ENCODE peak calls at places on chromosomes 4 and X, in five cellular contexts. One of them, this sample, is unnamed.

GRCh38 chr4:188941524-188942109 is 802.4 kb downstream of the TRIML1 start:
- DNase-seq in breast epithelium: no peak
- DNase-seq in mesenchymal stem cell: peak; percentile 98
- DNase-seq in stomach: no peak
- DNase-seq in tibial artery: no peak
- DNase-seq in this sample: no peak

GRCh38 chr4:8009710-8010534 is 70.3 kb upstream of the AFAP1 start:
- DNase-seq in breast epithelium: no peak
- DNase-seq in mesenchymal stem cell: no peak
- DNase-seq in stomach: no peak
- DNase-seq in tibial artery: no peak
- DNase-seq in this sample: no peak

GRCh38 chr4:1249731-1250526 is 999 bp upstream of the CTBP1 start:
- DNase-seq in breast epithelium: no peak
- DNase-seq in mesenchymal stem cell: peak; percentile 62
- DNase-seq in stomach: no peak
- DNase-seq in tibial artery: peak; percentile 26
- DNase-seq in this sample: peak; percentile 43

GRCh38 chrX:10756365-10756915 is 136.1 kb upstream of the MID1 start:
- DNase-seq in breast epithelium: no peak
- DNase-seq in mesenchymal stem cell: peak; percentile 82
- DNase-seq in stomach: no peak
- DNase-seq in tibial artery: no peak
- DNase-seq in this sample: no peak

GRCh38 chrX:9622128-9622527 is 143.5 kb downstream of the GPR143 start:
- DNase-seq in breast epithelium: no peak
- DNase-seq in mesenchymal stem cell: no peak
- DNase-seq in stomach: no peak
- DNase-seq in tibial artery: no peak
- DNase-seq in this sample: peak; percentile 10

GRCh38 chr4:72463724-72464123 is 105.3 kb downstream of the ADAMTS3 start:
- DNase-seq in breast epithelium: no peak
- DNase-seq in mesenchymal stem cell: no peak
- DNase-seq in stomach: no peak
- DNase-seq in tibial artery: no peak
- DNase-seq in this sample: no peak

GRCh38 chr4:65600656-65601055 is 69.6 kb downstream of the EPHA5 start:
- DNase-seq in breast epithelium: no peak
- DNase-seq in mesenchymal stem cell: no peak
- DNase-seq in stomach: no peak
- DNase-seq in tibial artery: no peak
- DNase-seq in this sample: no peak

GRCh38 chrX:47380268-47380667 is 9.9 kb downstream of the ZNF157 start:
- DNase-seq in breast epithelium: peak; percentile 39
- DNase-seq in mesenchymal stem cell: no peak
- DNase-seq in stomach: peak; percentile 29
- DNase-seq in tibial artery: peak; percentile 21
- DNase-seq in this sample: peak; percentile 80

GRCh38 chrX:111180750-111181240 is 84.8 kb downstream of the PAK3 start:
- DNase-seq in breast epithelium: no peak
- DNase-seq in mesenchymal stem cell: no peak
- DNase-seq in stomach: no peak
- DNase-seq in tibial artery: no peak
- DNase-seq in this sample: no peak

GRCh38 chrX:97481228-97481627 is 597.5 kb downstream of the RPA4 start:
- DNase-seq in breast epithelium: no peak
- DNase-seq in mesenchymal stem cell: no peak
- DNase-seq in stomach: no peak
- DNase-seq in tibial artery: no peak
- DNase-seq in this sample: no peak

GRCh38 chrX:119685225-119686066 is 7.5 kb downstream of the SEPTIN6 start:
- DNase-seq in breast epithelium: peak; percentile 27
- DNase-seq in mesenchymal stem cell: peak; percentile 58
- DNase-seq in stomach: no peak
- DNase-seq in tibial artery: peak; percentile 37
- DNase-seq in this sample: peak; percentile 35

GRCh38 chr4:183173580-183174526 is 74.8 kb downstream of the WWC2 start:
- DNase-seq in breast epithelium: no peak
- DNase-seq in mesenchymal stem cell: peak; percentile 40
- DNase-seq in stomach: no peak
- DNase-seq in tibial artery: no peak
- DNase-seq in this sample: no peak

GRCh38 chr4:2256156-2256731 is 5.7 kb downstream of the MXD4 start:
- DNase-seq in breast epithelium: peak; percentile 35
- DNase-seq in mesenchymal stem cell: no peak
- DNase-seq in stomach: peak; percentile 67
- DNase-seq in tibial artery: peak; percentile 50
- DNase-seq in this sample: no peak

GRCh38 chr4:101345271-101345595 is 2.1 kb downstream of the PPP3CA start:
- DNase-seq in breast epithelium: no peak
- DNase-seq in mesenchymal stem cell: no peak
- DNase-seq in stomach: no peak
- DNase-seq in tibial artery: no peak
- DNase-seq in this sample: no peak

GRCh38 chr4:168558587-168558986 is 61.7 kb downstream of the PALLD start:
- DNase-seq in breast epithelium: no peak
- DNase-seq in mesenchymal stem cell: no peak
- DNase-seq in stomach: no peak
- DNase-seq in tibial artery: no peak
- DNase-seq in this sample: no peak

GRCh38 chrX:87583679-87584078 is 66.1 kb downstream of the KLHL4 start:
- DNase-seq in breast epithelium: no peak
- DNase-seq in mesenchymal stem cell: peak; percentile 7
- DNase-seq in stomach: peak; percentile 32
- DNase-seq in tibial artery: no peak
- DNase-seq in this sample: no peak

GRCh38 chr4:101239685-101240084 is 107.6 kb downstream of the PPP3CA start:
- DNase-seq in breast epithelium: no peak
- DNase-seq in mesenchymal stem cell: no peak
- DNase-seq in stomach: no peak
- DNase-seq in tibial artery: no peak
- DNase-seq in this sample: no peak

GRCh38 chr4:33837043-33837442 is 2407.3 kb downstream of the ARAP2 start:
- DNase-seq in breast epithelium: no peak
- DNase-seq in mesenchymal stem cell: peak; percentile 79
- DNase-seq in stomach: no peak
- DNase-seq in tibial artery: no peak
- DNase-seq in this sample: no peak

GRCh38 chrX:105297041-105297440 is 76.5 kb upstream of the TEX13A start:
- DNase-seq in breast epithelium: no peak
- DNase-seq in mesenchymal stem cell: no peak
- DNase-seq in stomach: no peak
- DNase-seq in tibial artery: no peak
- DNase-seq in this sample: no peak

GRCh38 chrX:21581479-21581878 is 76.7 kb downstream of the KLHL34 start:
- DNase-seq in breast epithelium: no peak
- DNase-seq in mesenchymal stem cell: no peak
- DNase-seq in stomach: no peak
- DNase-seq in tibial artery: no peak
- DNase-seq in this sample: no peak

GRCh38 chr4:4415806-4416805 is 29.2 kb downstream of the NSG1 start:
- DNase-seq in breast epithelium: no peak
- DNase-seq in mesenchymal stem cell: no peak
- DNase-seq in stomach: no peak
- DNase-seq in tibial artery: no peak
- DNase-seq in this sample: no peak

GRCh38 chr4:113604955-113605354 is 156.6 kb downstream of the CAMK2D start:
- DNase-seq in breast epithelium: no peak
- DNase-seq in mesenchymal stem cell: peak; percentile 56
- DNase-seq in stomach: no peak
- DNase-seq in tibial artery: no peak
- DNase-seq in this sample: no peak

GRCh38 chr4:113603926-113604325 is 157.6 kb downstream of the CAMK2D start:
- DNase-seq in breast epithelium: no peak
- DNase-seq in mesenchymal stem cell: no peak
- DNase-seq in stomach: no peak
- DNase-seq in tibial artery: no peak
- DNase-seq in this sample: no peak

GRCh38 chr4:113602829-113603228 is 158.7 kb downstream of the CAMK2D start:
- DNase-seq in breast epithelium: no peak
- DNase-seq in mesenchymal stem cell: no peak
- DNase-seq in stomach: no peak
- DNase-seq in tibial artery: no peak
- DNase-seq in this sample: no peak

GRCh38 chr4:113596396-113596795 is 165.1 kb downstream of the CAMK2D start:
- DNase-seq in breast epithelium: no peak
- DNase-seq in mesenchymal stem cell: no peak
- DNase-seq in stomach: no peak
- DNase-seq in tibial artery: no peak
- DNase-seq in this sample: no peak

DNA sequence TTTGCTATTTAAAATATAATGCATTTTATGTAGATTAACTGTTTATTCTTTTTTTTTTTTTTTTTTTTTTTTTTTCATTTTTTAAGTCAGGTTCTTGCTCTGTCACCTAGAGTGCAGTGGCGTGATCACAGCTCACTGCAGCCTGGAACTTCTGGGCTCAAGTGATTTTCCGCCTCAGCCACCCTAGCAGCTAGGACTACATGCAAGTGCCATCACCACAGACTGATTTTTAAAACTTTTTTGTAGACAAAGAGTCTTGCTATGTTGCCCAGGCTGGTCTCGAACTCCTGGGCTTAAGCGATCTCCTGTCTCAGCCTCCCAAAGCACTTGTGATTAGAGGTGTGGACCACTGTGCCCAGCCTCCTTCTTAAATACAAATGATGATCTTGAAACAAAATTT is 159.9 kb downstream of the CAMK2D start:
- DNase-seq in breast epithelium: no peak
- DNase-seq in mesenchymal stem cell: no peak
- DNase-seq in stomach: no peak
- DNase-seq in tibial artery: no peak
- DNase-seq in this sample: no peak
- H3K4me1 ChIP-seq in breast epithelium: no peaks in the 10 kb centered on the region
- H3K4me1 ChIP-seq in mesenchymal stem cell: no peaks in the 10 kb centered on the region
- H3K4me1 ChIP-seq in stomach: no peaks in the 10 kb centered on the region
- H3K4me1 ChIP-seq in tibial artery: no peaks in the 10 kb centered on the region
- H3K4me1 ChIP-seq in this sample: no peaks in the 10 kb centered on the region

DNA sequence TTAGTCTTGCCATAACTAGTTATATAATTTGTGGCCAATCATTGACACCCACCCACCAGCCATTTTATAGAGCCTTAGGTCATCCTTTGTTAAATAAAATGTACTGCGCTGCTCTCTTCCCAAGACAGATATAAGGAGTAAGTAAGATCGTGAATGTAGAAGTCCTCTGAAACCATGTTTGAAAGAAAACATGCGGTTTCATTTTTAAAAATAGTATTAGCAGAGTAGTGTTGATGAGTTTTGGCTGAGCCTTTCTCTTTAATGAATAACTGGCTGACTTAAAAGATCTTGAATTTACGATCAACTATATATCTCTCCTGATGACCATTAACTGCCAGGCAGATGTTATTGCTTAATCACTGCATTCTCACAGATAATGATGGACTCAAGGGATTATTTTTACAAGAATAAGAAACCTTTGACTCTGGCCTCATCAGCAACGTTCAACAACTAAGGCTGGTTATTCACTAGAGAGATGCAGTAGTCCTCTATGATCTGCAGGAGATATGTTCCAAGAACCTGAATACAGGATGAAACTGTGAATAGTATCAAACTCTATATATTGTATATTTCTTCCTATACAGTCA is 81.0 kb downstream of the FAM13A start:
- DNase-seq in breast epithelium: no peak
- DNase-seq in mesenchymal stem cell: no peak
- DNase-seq in stomach: no peak
- DNase-seq in tibial artery: no peak
- DNase-seq in this sample: no peak
- H3K4me3 ChIP-seq in breast epithelium: no peak overlapping the region
- H3K4me3 ChIP-seq in mesenchymal stem cell: peak overlapping the region; percentile 69
- H3K4me3 ChIP-seq in stomach: no peak overlapping the region
- H3K4me3 ChIP-seq in tibial artery: no peak overlapping the region
- H3K4me3 ChIP-seq in this sample: no peak overlapping the region

GRCh38 chrX:151904989-151905388 is 7.7 kb upstream of the MAGEA4 start:
- DNase-seq in breast epithelium: no peak
- DNase-seq in mesenchymal stem cell: no peak
- DNase-seq in stomach: no peak
- DNase-seq in tibial artery: no peak
- DNase-seq in this sample: no peak

GRCh38 chrX:151899622-151900021 is 13.1 kb upstream of the MAGEA4 start:
- DNase-seq in breast epithelium: no peak
- DNase-seq in mesenchymal stem cell: no peak
- DNase-seq in stomach: no peak
- DNase-seq in tibial artery: no peak
- DNase-seq in this sample: no peak

GRCh38 chrX:151901821-151902220 is 10.9 kb upstream of the MAGEA4 start:
- DNase-seq in breast epithelium: no peak
- DNase-seq in mesenchymal stem cell: no peak
- DNase-seq in stomach: no peak
- DNase-seq in tibial artery: no peak
- DNase-seq in this sample: no peak

DNA sequence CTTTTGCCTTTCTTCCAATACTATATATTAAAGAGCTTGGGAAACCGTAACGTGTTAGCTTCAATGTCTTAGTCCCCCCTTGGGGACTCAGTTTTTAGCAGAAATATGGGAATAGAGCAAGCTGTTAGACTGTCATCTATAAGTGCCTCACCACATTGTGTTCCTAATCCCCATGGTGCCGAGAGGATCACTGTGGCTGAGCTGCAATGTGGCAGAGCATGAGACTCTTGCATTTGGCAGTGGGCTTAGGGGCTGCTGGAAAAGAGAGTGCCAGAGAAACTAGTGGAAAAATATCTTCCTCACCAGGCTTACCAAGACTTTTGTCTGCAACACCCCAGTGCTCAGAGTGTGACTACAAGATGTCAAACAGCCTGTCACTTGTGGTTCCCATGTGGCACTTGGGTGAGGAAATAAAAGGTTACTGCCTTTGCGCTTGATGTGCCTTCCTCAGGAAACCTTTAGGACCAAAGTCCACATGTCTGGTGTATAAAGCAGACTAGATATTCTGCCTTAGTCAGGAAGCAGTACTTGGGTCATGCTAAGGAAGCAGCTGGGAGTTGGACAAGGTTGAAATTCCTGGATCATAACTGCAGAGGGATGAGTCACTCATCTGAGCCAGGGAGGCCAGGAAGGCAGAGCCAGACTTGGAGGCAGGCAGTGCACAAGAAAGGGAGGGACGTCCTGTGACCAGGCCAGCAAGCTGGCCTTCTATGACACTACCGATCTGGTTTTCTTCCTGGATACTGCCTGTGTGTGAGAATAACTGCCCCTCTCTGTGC is 9.7 kb upstream of the MAGEA4 start:
- DNase-seq in breast epithelium: peak; percentile 28
- DNase-seq in mesenchymal stem cell: peak; percentile 61
- DNase-seq in stomach: no peak
- DNase-seq in tibial artery: peak; percentile 55
- DNase-seq in this sample: no peak
- H3K27ac ChIP-seq in breast epithelium: peak overlapping the region; percentile 25
- H3K27ac ChIP-seq in mesenchymal stem cell: peak overlapping the region; percentile 38
- H3K27ac ChIP-seq in stomach: no peak overlapping the region
- H3K27ac ChIP-seq in tibial artery: no peak overlapping the region
- H3K27ac ChIP-seq in this sample: no peak overlapping the region

DNA sequence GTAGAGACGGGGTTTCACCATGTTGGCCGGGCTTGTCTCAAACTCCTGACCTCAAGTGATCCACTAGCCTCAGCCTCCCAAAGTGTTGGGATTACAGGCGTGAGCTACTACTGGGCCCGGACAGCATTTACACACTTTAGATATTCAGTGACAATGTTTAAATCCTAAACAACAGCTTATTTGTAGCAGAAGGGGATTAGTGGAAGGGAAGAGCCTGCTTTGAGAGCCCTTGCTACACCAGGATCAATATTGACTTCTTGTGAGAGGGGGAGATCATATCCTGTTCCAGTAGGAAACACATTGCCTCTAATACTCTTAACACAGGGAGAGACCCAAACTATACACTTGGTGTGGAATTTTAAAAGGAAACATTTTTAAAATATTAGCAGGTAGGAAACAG is 7.1 kb downstream of the MGST2 start:
- DNase-seq in breast epithelium: no peak
- DNase-seq in mesenchymal stem cell: no peak
- DNase-seq in stomach: no peak
- DNase-seq in tibial artery: no peak
- DNase-seq in this sample: no peak
- H3K4me1 ChIP-seq in breast epithelium: no peaks in the 10 kb centered on the region
- H3K4me1 ChIP-seq in mesenchymal stem cell: peaks cover 5% of the 10 kb centered on the region
- H3K4me1 ChIP-seq in stomach: peaks cover 12% of the 10 kb centered on the region
- H3K4me1 ChIP-seq in tibial artery: no peaks in the 10 kb centered on the region
- H3K4me1 ChIP-seq in this sample: no peaks in the 10 kb centered on the region